ENCODE peak calls at places on chromosomes 16 and 17, in seven cellular contexts. W, T, X, F, P, A and N are unnamed samples.

GRCh38 chr17:81295678-81296381 is 723 bp upstream of the SLC38A10 start:
- DNase-seq in W (peak), T (no peak), X (no peak), F (peak), P (no peak), A (peak), N (peak)

GRCh38 chr17:40555296-40556190 is 9.7 kb downstream of the CCR7 start:
- DNase-seq in W (no peak), T (peak), X (no peak), F (peak), P (no peak), A (no peak), N (no peak)

GRCh38 chr16:3152022-3152272 is 17.1 kb downstream of the ZNF213 start:
- DNase-seq in W (no peak), T (no peak), X (no peak), F (no peak), P (no peak), A (no peak), N (no peak)

GRCh38 chr16:19980866-19981265 is 92.8 kb downstream of the GPR139 start:
- DNase-seq in W (no peak), T (no peak), X (no peak), F (no peak), P (no peak), A (peak), N (no peak)

GRCh38 chr17:45821147-45821546 is 23.5 kb upstream of the SPPL2C start:
- DNase-seq in W (no peak), T (no peak), X (no peak), F (no peak), P (no peak), A (no peak), N (no peak)

GRCh38 chr16:86240716-86241363 is 269.5 kb upstream of the FOXF1 start:
- DNase-seq in W (no peak), T (no peak), X (no peak), F (peak), P (no peak), A (no peak), N (no peak)

GRCh38 chr17:76173474-76173873 is 32.4 kb upstream of the FOXJ1 start:
- DNase-seq in W (no peak), T (no peak), X (no peak), F (no peak), P (no peak), A (no peak), N (no peak)

GRCh38 chr17:81294512-81295030 is 536 bp downstream of the SLC38A10 start:
- DNase-seq in W (no peak), T (no peak), X (no peak), F (no peak), P (no peak), A (peak), N (no peak)

GRCh38 chr16:86602521-86602920 is 24.2 kb downstream of the FOXL1 start:
- DNase-seq in W (no peak), T (peak), X (no peak), F (no peak), P (no peak), A (no peak), N (no peak)

GRCh38 chr17:11880714-11881113 is 116.6 kb downstream of the ZNF18 start:
- DNase-seq in W (no peak), T (no peak), X (no peak), F (no peak), P (no peak), A (peak), N (no peak)

GRCh38 chr16:87129771-87130170 is 187.4 kb downstream of the C16orf95 start:
- DNase-seq in W (no peak), T (peak), X (peak), F (no peak), P (no peak), A (no peak), N (no peak)